ENCODE peak calls at places on chromosome 3, in five cellular contexts. One of them, this sample, is unnamed.

GRCh38 chr3:151430821-151431484 is 29.9 kb downstream of the IGSF10 start:
- DNase-seq in right atrium auricular region: no peak
- DNase-seq in ovary: no peak
- DNase-seq in fibroblast of lung: peak; percentile 61
- DNase-seq in LNCaP clone FGC: no peak
- DNase-seq in this sample: no peak

GRCh38 chr3:40079203-40079844 is 230.2 kb upstream of the EIF1B start:
- DNase-seq in right atrium auricular region: no peak
- DNase-seq in ovary: no peak
- DNase-seq in fibroblast of lung: no peak
- DNase-seq in LNCaP clone FGC: no peak
- DNase-seq in this sample: no peak

GRCh38 chr3:32245200-32245599 is 6.7 kb downstream of the CMTM8 start:
- DNase-seq in right atrium auricular region: no peak
- DNase-seq in ovary: no peak
- DNase-seq in fibroblast of lung: no peak
- DNase-seq in LNCaP clone FGC: no peak
- DNase-seq in this sample: no peak

GRCh38 chr3:104102386-104102785 is 1264.3 kb upstream of the ALCAM start:
- DNase-seq in right atrium auricular region: no peak
- DNase-seq in ovary: no peak
- DNase-seq in fibroblast of lung: peak; percentile 59
- DNase-seq in LNCaP clone FGC: peak; percentile 33
- DNase-seq in this sample: peak; percentile 10

GRCh38 chr3:39668420-39668819 is 141.0 kb upstream of the MYRIP start:
- DNase-seq in right atrium auricular region: no peak
- DNase-seq in ovary: no peak
- DNase-seq in fibroblast of lung: peak; percentile 27
- DNase-seq in LNCaP clone FGC: peak; percentile 28
- DNase-seq in this sample: peak; percentile 10

GRCh38 chr3:85360742-85361387 is 402.1 kb downstream of the CADM2 start:
- DNase-seq in right atrium auricular region: no peak
- DNase-seq in ovary: no peak
- DNase-seq in fibroblast of lung: peak; percentile 57
- DNase-seq in LNCaP clone FGC: peak; percentile 54
- DNase-seq in this sample: peak; percentile 42

GRCh38 chr3:85148056-85148455 is 189.3 kb downstream of the CADM2 start:
- DNase-seq in right atrium auricular region: no peak
- DNase-seq in ovary: no peak
- DNase-seq in fibroblast of lung: no peak
- DNase-seq in LNCaP clone FGC: peak; percentile 67
- DNase-seq in this sample: no peak

GRCh38 chr3:150744041-150745026 is 18.6 kb downstream of the SIAH2 start:
- DNase-seq in right atrium auricular region: no peak
- DNase-seq in ovary: no peak
- DNase-seq in fibroblast of lung: no peak
- DNase-seq in LNCaP clone FGC: peak; percentile 37
- DNase-seq in this sample: no peak

GRCh38 chr3:94694001-94694400 is 631.1 kb downstream of the NSUN3 start:
- DNase-seq in right atrium auricular region: no peak
- DNase-seq in ovary: no peak
- DNase-seq in fibroblast of lung: no peak
- DNase-seq in LNCaP clone FGC: no peak
- DNase-seq in this sample: no peak

GRCh38 chr3:151109401-151109800 is 23.9 kb downstream of the MED12L start:
- DNase-seq in right atrium auricular region: no peak
- DNase-seq in ovary: no peak
- DNase-seq in fibroblast of lung: no peak
- DNase-seq in LNCaP clone FGC: no peak
- DNase-seq in this sample: no peak

GRCh38 chr3:84547971-84548970 is 410.5 kb upstream of the CADM2 start:
- DNase-seq in right atrium auricular region: no peak
- DNase-seq in ovary: no peak
- DNase-seq in fibroblast of lung: peak; percentile 8
- DNase-seq in LNCaP clone FGC: peak; percentile 10
- DNase-seq in this sample: no peak

GRCh38 chr3:127604035-127604434 is 5.8 kb downstream of the MCM2 start:
- DNase-seq in right atrium auricular region: no peak
- DNase-seq in ovary: no peak
- DNase-seq in fibroblast of lung: no peak
- DNase-seq in LNCaP clone FGC: no peak
- DNase-seq in this sample: no peak
- TF ChIP-seq CTCF in right atrium auricular region: no peak
- TF ChIP-seq CTCF in ovary: no peak
- TF ChIP-seq CTCF in fibroblast of lung: no peak
- TF ChIP-seq CTCF in LNCaP clone FGC: no peak
- TF ChIP-seq CTCF in this sample: no peak

DNA sequence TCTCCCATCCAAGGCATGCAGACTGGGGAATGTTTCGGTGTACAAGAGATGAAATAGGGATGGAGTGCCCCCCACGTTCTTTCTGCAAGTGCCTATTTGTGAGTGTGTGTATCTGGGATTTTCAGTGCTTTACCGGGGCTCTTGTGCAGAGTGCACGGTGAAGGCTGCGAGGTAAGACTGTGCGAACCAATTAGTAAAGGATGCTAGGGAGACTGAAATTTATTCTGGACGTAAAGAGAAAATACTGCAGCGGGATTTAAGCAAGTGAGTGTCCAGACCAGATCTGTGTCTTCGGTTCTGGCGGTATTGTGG is 340 bp upstream of the MAGEF1 start:
- DNase-seq in right atrium auricular region: no peak
- DNase-seq in ovary: no peak
- DNase-seq in fibroblast of lung: no peak
- DNase-seq in LNCaP clone FGC: no peak
- DNase-seq in this sample: no peak
- TF ChIP-seq CTCF in right atrium auricular region: no peak
- TF ChIP-seq CTCF in ovary: no peak
- TF ChIP-seq CTCF in fibroblast of lung: no peak
- TF ChIP-seq CTCF in LNCaP clone FGC: no peak
- TF ChIP-seq CTCF in this sample: no peak

GRCh38 chr3:129001817-129002572 is 891 bp downstream of the EFCC1 start:
- DNase-seq in right atrium auricular region: no peak
- DNase-seq in ovary: no peak
- DNase-seq in fibroblast of lung: no peak
- DNase-seq in LNCaP clone FGC: no peak
- DNase-seq in this sample: peak; percentile 60

GRCh38 chr3:129004639-129005295 is 3.7 kb downstream of the EFCC1 start:
- DNase-seq in right atrium auricular region: no peak
- DNase-seq in ovary: no peak
- DNase-seq in fibroblast of lung: no peak
- DNase-seq in LNCaP clone FGC: no peak
- DNase-seq in this sample: no peak

GRCh38 chr3:129002573-129003569 is 1.8 kb downstream of the EFCC1 start:
- DNase-seq in right atrium auricular region: no peak
- DNase-seq in ovary: no peak
- DNase-seq in fibroblast of lung: no peak
- DNase-seq in LNCaP clone FGC: no peak
- DNase-seq in this sample: no peak

GRCh38 chr3:129005526-129006303 is 4.6 kb downstream of the EFCC1 start:
- DNase-seq in right atrium auricular region: no peak
- DNase-seq in ovary: peak; percentile 88
- DNase-seq in fibroblast of lung: peak; percentile 56
- DNase-seq in LNCaP clone FGC: peak; percentile 23
- DNase-seq in this sample: no peak

GRCh38 chr3:129003578-129004112 is 2.5 kb downstream of the EFCC1 start:
- DNase-seq in right atrium auricular region: no peak
- DNase-seq in ovary: no peak
- DNase-seq in fibroblast of lung: no peak
- DNase-seq in LNCaP clone FGC: peak; percentile 41
- DNase-seq in this sample: peak; percentile 63
- TF ChIP-seq CTCF in right atrium auricular region: peak; percentile 11
- TF ChIP-seq CTCF in ovary: no peak
- TF ChIP-seq CTCF in fibroblast of lung: no peak
- TF ChIP-seq CTCF in LNCaP clone FGC: peak; percentile 82
- TF ChIP-seq CTCF in this sample: no peak

GRCh38 chr3:114179575-114179974 is 723 bp upstream of the DRD3 start:
- DNase-seq in right atrium auricular region: no peak
- DNase-seq in ovary: no peak
- DNase-seq in fibroblast of lung: peak; percentile 26
- DNase-seq in LNCaP clone FGC: no peak
- DNase-seq in this sample: peak; percentile 13
- TF ChIP-seq CTCF in right atrium auricular region: no peak
- TF ChIP-seq CTCF in ovary: no peak
- TF ChIP-seq CTCF in fibroblast of lung: peak; percentile 32
- TF ChIP-seq CTCF in LNCaP clone FGC: peak; percentile 47
- TF ChIP-seq CTCF in this sample: peak; percentile 32

DNA sequence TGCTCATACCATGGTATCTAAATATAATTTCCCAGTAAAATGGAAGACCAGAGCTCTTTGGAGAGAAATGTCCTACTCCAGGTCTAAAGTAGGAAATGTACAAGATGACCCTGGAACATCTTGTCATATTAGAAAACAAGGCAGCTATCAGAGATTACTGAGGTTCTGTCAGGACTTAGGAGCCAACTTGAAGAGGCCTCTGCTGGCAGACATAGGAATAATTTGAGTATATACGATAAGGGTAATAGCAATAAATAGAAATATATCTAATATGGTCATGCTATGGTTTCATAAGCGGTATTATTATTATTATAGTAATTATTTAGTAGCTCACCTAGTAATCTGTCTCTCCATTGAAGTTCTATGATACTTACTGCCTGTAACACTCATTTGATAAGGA is 224.2 kb downstream of the SOX2 start:
- DNase-seq in right atrium auricular region: no peak
- DNase-seq in ovary: no peak
- DNase-seq in fibroblast of lung: no peak
- DNase-seq in LNCaP clone FGC: no peak
- DNase-seq in this sample: no peak
- TF ChIP-seq CTCF in right atrium auricular region: no peak
- TF ChIP-seq CTCF in ovary: no peak
- TF ChIP-seq CTCF in fibroblast of lung: no peak
- TF ChIP-seq CTCF in LNCaP clone FGC: peak; percentile 4
- TF ChIP-seq CTCF in this sample: no peak

GRCh38 chr3:180265551-180265950 is 228.8 kb upstream of the PEX5L start:
- DNase-seq in right atrium auricular region: no peak
- DNase-seq in ovary: peak; percentile 26
- DNase-seq in fibroblast of lung: peak; percentile 34
- DNase-seq in LNCaP clone FGC: no peak
- DNase-seq in this sample: no peak
- TF ChIP-seq CTCF in right atrium auricular region: no peak
- TF ChIP-seq CTCF in ovary: no peak
- TF ChIP-seq CTCF in fibroblast of lung: no peak
- TF ChIP-seq CTCF in LNCaP clone FGC: no peak
- TF ChIP-seq CTCF in this sample: no peak

GRCh38 chr3:127367593-127367992 is 79.7 kb upstream of the PRR20G start:
- DNase-seq in right atrium auricular region: no peak
- DNase-seq in ovary: no peak
- DNase-seq in fibroblast of lung: no peak
- DNase-seq in LNCaP clone FGC: no peak
- DNase-seq in this sample: no peak
- TF ChIP-seq CTCF in right atrium auricular region: no peak
- TF ChIP-seq CTCF in ovary: no peak
- TF ChIP-seq CTCF in fibroblast of lung: no peak
- TF ChIP-seq CTCF in LNCaP clone FGC: no peak
- TF ChIP-seq CTCF in this sample: no peak

GRCh38 chr3:169929830-169930519 is 18.6 kb downstream of the SAMD7 start:
- DNase-seq in right atrium auricular region: no peak
- DNase-seq in ovary: no peak
- DNase-seq in fibroblast of lung: no peak
- DNase-seq in LNCaP clone FGC: no peak
- DNase-seq in this sample: peak; percentile 11
- TF ChIP-seq CTCF in right atrium auricular region: no peak
- TF ChIP-seq CTCF in ovary: no peak
- TF ChIP-seq CTCF in fibroblast of lung: no peak
- TF ChIP-seq CTCF in LNCaP clone FGC: peak; percentile 59
- TF ChIP-seq CTCF in this sample: no peak

GRCh38 chr3:143895805-143896204 is 47.5 kb upstream of the SLC9A9 start:
- DNase-seq in right atrium auricular region: no peak
- DNase-seq in ovary: no peak
- DNase-seq in fibroblast of lung: peak; percentile 51
- DNase-seq in LNCaP clone FGC: no peak
- DNase-seq in this sample: no peak
- TF ChIP-seq CTCF in right atrium auricular region: peak; percentile 43
- TF ChIP-seq CTCF in ovary: no peak
- TF ChIP-seq CTCF in fibroblast of lung: no peak
- TF ChIP-seq CTCF in LNCaP clone FGC: no peak
- TF ChIP-seq CTCF in this sample: no peak